ENCODE peak calls at places on chromosomes 6 and 20, in four cellular contexts. One of them, this sample, is unnamed.

GRCh38 chr6:2450546-2450945 is 205.1 kb upstream of the GMDS start:
- DNase-seq in breast epithelium: peak; percentile 34
- DNase-seq in transverse colon: peak; percentile 82
- DNase-seq in upper lobe of left lung: no peak
- DNase-seq in this sample: no peak

GRCh38 chr6:111480988-111481830 is 1.8 kb downstream of the REV3L start:
- DNase-seq in breast epithelium: no peak
- DNase-seq in transverse colon: no peak
- DNase-seq in upper lobe of left lung: no peak
- DNase-seq in this sample: no peak

GRCh38 chr6:44598679-44599078 is 211.2 kb downstream of the CDC5L start:
- DNase-seq in breast epithelium: no peak
- DNase-seq in upper lobe of left lung: no peak
- DNase-seq in transverse colon: no peak
- DNase-seq in this sample: no peak

GRCh38 chr6:40550096-40550731 is 37.0 kb downstream of the LRFN2 start:
- DNase-seq in breast epithelium: no peak
- DNase-seq in transverse colon: peak; percentile 24
- DNase-seq in upper lobe of left lung: no peak
- DNase-seq in this sample: no peak

GRCh38 chr6:2257358-2257757 is 12.0 kb upstream of the GMDS start:
- DNase-seq in upper lobe of left lung: no peak
- DNase-seq in transverse colon: peak; percentile 90
- DNase-seq in breast epithelium: no peak
- DNase-seq in this sample: no peak

GRCh38 chr6:27986928-27987725 is 30.1 kb downstream of the OR2B6 start:
- DNase-seq in breast epithelium: no peak
- DNase-seq in upper lobe of left lung: no peak
- DNase-seq in transverse colon: no peak
- DNase-seq in this sample: no peak

GRCh38 chr6:45590751-45591184 is 213.0 kb upstream of the SUPT3H start:
- DNase-seq in breast epithelium: no peak
- DNase-seq in transverse colon: no peak
- DNase-seq in upper lobe of left lung: no peak
- DNase-seq in this sample: no peak

GRCh38 chr6:82875573-82876185 is 190.0 kb downstream of the UBE3D start:
- DNase-seq in breast epithelium: no peak
- DNase-seq in upper lobe of left lung: no peak
- DNase-seq in transverse colon: no peak
- DNase-seq in this sample: no peak

GRCh38 chr6:13045676-13046075 is 282.7 kb downstream of the TBC1D7 start:
- DNase-seq in breast epithelium: no peak
- DNase-seq in upper lobe of left lung: no peak
- DNase-seq in transverse colon: no peak
- DNase-seq in this sample: no peak

GRCh38 chr6:9456241-9456658 is 958.6 kb downstream of the TFAP2A start:
- DNase-seq in upper lobe of left lung: no peak
- DNase-seq in transverse colon: no peak
- DNase-seq in breast epithelium: no peak
- DNase-seq in this sample: no peak

GRCh38 chr6:104201557-104201956 is 658.2 kb downstream of the HACE1 start:
- DNase-seq in transverse colon: no peak
- DNase-seq in upper lobe of left lung: no peak
- DNase-seq in breast epithelium: no peak
- DNase-seq in this sample: no peak

GRCh38 chr20:61442718-61443117 is 190.7 kb downstream of the CDH4 start:
- DNase-seq in upper lobe of left lung: no peak
- DNase-seq in breast epithelium: no peak
- DNase-seq in transverse colon: no peak
- DNase-seq in this sample: no peak
- H3K27ac ChIP-seq in upper lobe of left lung: no peak overlapping the region
- H3K27ac ChIP-seq in breast epithelium: no peak overlapping the region
- H3K27ac ChIP-seq in transverse colon: no peak overlapping the region
- H3K27ac ChIP-seq in this sample: no peak overlapping the region

DNA sequence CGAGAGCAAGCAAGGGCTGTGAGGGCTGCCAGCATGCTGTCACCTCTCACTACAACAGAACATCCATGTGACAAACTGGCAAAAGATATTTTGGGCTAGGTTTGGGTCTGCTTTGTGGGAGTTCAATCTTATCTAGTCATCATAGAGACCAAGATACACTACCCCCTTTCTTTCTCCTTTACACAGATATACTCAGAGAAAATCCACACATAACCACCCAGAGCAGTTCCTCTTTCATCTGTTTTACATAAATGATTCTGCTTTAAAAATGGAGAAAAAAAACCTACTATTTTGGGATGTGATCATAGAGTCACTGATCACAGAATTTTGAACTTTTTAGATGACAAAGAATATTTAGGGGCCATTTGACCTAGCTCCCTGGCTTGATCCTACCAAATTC is 16.8 kb downstream of the SOX4 start:
- DNase-seq in upper lobe of left lung: no peak
- DNase-seq in transverse colon: no peak
- DNase-seq in breast epithelium: no peak
- DNase-seq in this sample: no peak
- H3K4me1 ChIP-seq in upper lobe of left lung: no peaks in the 10 kb centered on the region
- H3K4me1 ChIP-seq in transverse colon: no peaks in the 10 kb centered on the region
- H3K4me1 ChIP-seq in breast epithelium: no peaks in the 10 kb centered on the region
- H3K4me1 ChIP-seq in this sample: no peaks in the 10 kb centered on the region

GRCh38 chr6:17593246-17593645 is 6.9 kb upstream of the FAM8A1 start:
- DNase-seq in transverse colon: no peak
- DNase-seq in upper lobe of left lung: no peak
- DNase-seq in breast epithelium: no peak
- DNase-seq in this sample: no peak

GRCh38 chr6:17585766-17586502 is 14.2 kb upstream of the FAM8A1 start:
- DNase-seq in breast epithelium: no peak
- DNase-seq in upper lobe of left lung: peak; percentile 61
- DNase-seq in transverse colon: no peak
- DNase-seq in this sample: no peak

GRCh38 chr6:17591292-17591691 is 8.8 kb upstream of the FAM8A1 start:
- DNase-seq in breast epithelium: no peak
- DNase-seq in transverse colon: no peak
- DNase-seq in upper lobe of left lung: no peak
- DNase-seq in this sample: no peak

GRCh38 chr6:17588011-17588410 is 12.1 kb upstream of the FAM8A1 start:
- DNase-seq in transverse colon: no peak
- DNase-seq in breast epithelium: no peak
- DNase-seq in upper lobe of left lung: no peak
- DNase-seq in this sample: no peak

DNA sequence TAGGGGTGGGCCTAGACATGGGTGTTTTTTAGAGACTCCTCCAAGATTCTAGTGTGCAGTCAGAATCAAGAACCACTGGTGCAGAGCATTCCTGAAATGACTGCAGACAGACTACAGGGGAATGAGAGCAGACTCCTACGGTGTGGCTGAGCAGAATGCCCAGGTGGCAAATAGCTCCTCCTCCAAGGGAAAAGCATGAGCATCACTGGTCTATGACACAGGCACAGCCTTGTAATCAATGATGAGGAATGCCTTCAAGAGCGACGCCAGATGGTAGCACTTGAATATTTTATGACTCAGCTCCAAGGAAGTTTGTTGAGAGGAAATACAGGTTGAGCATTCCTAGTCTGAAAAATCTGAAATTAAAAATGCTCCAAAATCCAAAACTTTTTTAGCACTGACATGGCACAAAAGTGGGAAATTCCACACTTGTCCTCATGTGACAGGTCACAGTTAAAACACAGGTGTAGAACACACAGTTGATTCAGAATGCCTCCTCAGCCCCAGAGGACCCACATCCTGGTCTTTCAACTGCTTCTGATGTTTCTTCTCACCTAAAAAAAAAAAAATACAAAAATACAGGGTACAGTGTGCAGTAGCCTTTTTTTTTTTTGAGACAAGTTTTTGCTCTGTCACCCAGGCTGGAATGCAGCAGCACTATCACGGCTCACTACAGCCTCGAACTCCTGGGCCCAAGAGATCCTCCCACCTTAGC is 10.5 kb upstream of the FAM8A1 start:
- DNase-seq in transverse colon: peak; percentile 65
- DNase-seq in breast epithelium: no peak
- DNase-seq in upper lobe of left lung: peak; percentile 37
- DNase-seq in this sample: no peak
- TF ChIP-seq CTCF in transverse colon: no peak
- TF ChIP-seq CTCF in breast epithelium: no peak
- TF ChIP-seq CTCF in upper lobe of left lung: no peak
- TF ChIP-seq CTCF in this sample: no peak

DNA sequence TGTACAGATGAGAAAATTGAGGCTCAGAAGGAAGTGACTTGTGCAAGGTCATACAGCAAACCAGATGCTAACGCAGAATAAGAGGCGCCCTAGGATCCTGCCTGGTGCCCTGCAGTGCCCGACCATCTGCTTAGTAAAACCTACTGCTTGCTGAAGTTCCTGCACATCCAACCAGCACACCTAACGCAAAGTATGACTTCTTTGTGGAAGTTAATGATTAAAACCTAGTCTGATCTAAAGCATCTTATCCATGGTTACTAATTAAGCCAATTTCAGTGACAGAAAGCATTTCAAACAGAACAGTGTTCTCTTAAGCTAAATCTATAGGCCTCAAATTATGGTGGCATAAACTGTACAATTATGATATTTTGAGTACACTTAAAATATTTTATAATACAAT is 37.3 kb upstream of the BEND3 start:
- DNase-seq in transverse colon: peak; percentile 57
- DNase-seq in upper lobe of left lung: no peak
- DNase-seq in breast epithelium: no peak
- DNase-seq in this sample: no peak
- H3K27ac ChIP-seq in transverse colon: peak overlapping the region; percentile 60
- H3K27ac ChIP-seq in upper lobe of left lung: no peak overlapping the region
- H3K27ac ChIP-seq in breast epithelium: no peak overlapping the region
- H3K27ac ChIP-seq in this sample: no peak overlapping the region

GRCh38 chr6:127821431-127821830 is 79.4 kb downstream of the THEMIS start:
- DNase-seq in breast epithelium: no peak
- DNase-seq in transverse colon: no peak
- DNase-seq in upper lobe of left lung: no peak
- DNase-seq in this sample: no peak
- H3K4me1 ChIP-seq in breast epithelium: no peaks in the 10 kb centered on the region
- H3K4me1 ChIP-seq in transverse colon: no peaks in the 10 kb centered on the region
- H3K4me1 ChIP-seq in upper lobe of left lung: no peaks in the 10 kb centered on the region
- H3K4me1 ChIP-seq in this sample: no peaks in the 10 kb centered on the region

GRCh38 chr6:133889557-133890301 is 816 bp downstream of the TCF21 start:
- DNase-seq in transverse colon: no peak
- DNase-seq in upper lobe of left lung: no peak
- DNase-seq in breast epithelium: no peak
- DNase-seq in this sample: no peak
- TF ChIP-seq CTCF in transverse colon: no peak
- TF ChIP-seq CTCF in upper lobe of left lung: no peak
- TF ChIP-seq CTCF in breast epithelium: no peak
- TF ChIP-seq CTCF in this sample: no peak

This sample was measured in ascending aorta.